ENCODE peak calls at places on chromosomes 12 and 14, in six cellular contexts. H, S, C, T, X and D are unnamed samples.

GRCh38 chr12:67069451-67070306 is 199.5 kb upstream of the CAND1 start:
- DNase-seq in S (no peak), T (no peak), X (peak), H (peak), C (no peak), D (no peak)

GRCh38 chr14:75267141-75267601 is 11.5 kb upstream of the FOS start:
- DNase-seq in H (no peak), S (no peak), C (no peak), X (no peak), T (no peak), D (peak)

GRCh38 chr12:111284709-111285108 is 84.2 kb downstream of the PHETA1 start:
- DNase-seq in T (no peak), S (no peak), C (no peak), X (no peak), H (no peak), D (no peak)

GRCh38 chr12:63882844-63883243 is 38.3 kb downstream of the SRGAP1 start:
- DNase-seq in C (no peak), S (no peak), X (no peak), H (no peak), T (peak), D (no peak)

GRCh38 chr14:49203676-49204075 is 382.5 kb downstream of the RPS29 start:
- DNase-seq in S (no peak), T (no peak), C (no peak), X (no peak), H (no peak), D (no peak)

GRCh38 chr12:96981053-96981452 is 74.0 kb downstream of the NEDD1 start:
- DNase-seq in T (peak), X (no peak), H (peak), C (no peak), S (no peak), D (peak)

GRCh38 chr12:125140239-125140917 is 75.1 kb downstream of the AACS start:
- DNase-seq in S (no peak), X (no peak), T (peak), C (no peak), H (no peak), D (peak)

GRCh38 chr12:126663304-126664094 is 1598.3 kb downstream of the AACS start:
- DNase-seq in X (no peak), S (no peak), T (peak), C (no peak), H (peak), D (no peak)

GRCh38 chr12:104573-105081 is 38.1 kb downstream of the IQSEC3 start:
- DNase-seq in H (no peak), C (no peak), X (no peak), T (no peak), S (no peak), D (no peak)

GRCh38 chr14:104246401-104247335 is 108.3 kb downstream of the KIF26A start:
- DNase-seq in X (no peak), S (no peak), T (no peak), C (no peak), H (no peak), D (no peak)

GRCh38 chr14:80621701-80622100 is 319.8 kb downstream of the CEP128 start:
- DNase-seq in C (no peak), T (peak), H (peak), S (no peak), X (no peak), D (peak)

GRCh38 chr12:88248606-88249005 is 106.5 kb downstream of the TMTC3 start:
- DNase-seq in T (no peak), H (no peak), C (no peak), X (no peak), S (no peak), D (no peak)

GRCh38 chr14:60647081-60647836 is 2.0 kb downstream of the SIX1 start:
- DNase-seq in S (no peak), H (peak), X (no peak), T (peak), C (no peak), D (peak)

GRCh38 chr14:92733007-92733406 is 15.4 kb downstream of the LGMN start:
- DNase-seq in H (no peak), X (no peak), S (no peak), C (no peak), T (no peak), D (no peak)

GRCh38 chr12:125259525-125259924 is 194.3 kb downstream of the AACS start:
- DNase-seq in T (no peak), S (no peak), C (no peak), X (no peak), H (no peak), D (no peak)

GRCh38 chr12:27969011-27969900 is 3.3 kb downstream of the PTHLH start:
- DNase-seq in C (no peak), X (no peak), S (no peak), T (peak), H (no peak), D (no peak)

GRCh38 chr14:74142523-74142922 is 57.8 kb downstream of the LIN52 start:
- DNase-seq in H (no peak), C (no peak), X (no peak), T (no peak), S (no peak), D (no peak)

GRCh38 chr12:101855364-101855884 is 22.0 kb upstream of the DRAM1 start:
- DNase-seq in X (no peak), T (peak), S (no peak), C (no peak), H (peak), D (peak)

GRCh38 chr12:130161261-130162231 is 718 bp upstream of the FZD10 start:
- DNase-seq in T (peak), C (no peak), H (no peak), S (no peak), X (no peak), D (no peak)

GRCh38 chr14:99790978-99791376 is 2.2 kb upstream of the EML1 start:
- DNase-seq in H (peak), S (no peak), C (peak), X (no peak), T (no peak), D (no peak)

GRCh38 chr14:55540847-55541773 is 38.9 kb upstream of the KTN1 start:
- DNase-seq in T (peak), S (no peak), H (peak), C (no peak), X (no peak), D (no peak)

GRCh38 chr12:16607895-16608294 is 1.9 kb upstream of the LMO3 start:
- DNase-seq in T (no peak), X (no peak), H (no peak), S (no peak), C (no peak), D (no peak)

GRCh38 chr14:36505193-36505815 is 14.7 kb downstream of the NKX2-1 start:
- DNase-seq in C (no peak), X (no peak), H (no peak), T (no peak), S (no peak), D (no peak)

GRCh38 chr14:84541008-84541407 is 988.9 kb upstream of the FLRT2 start:
- DNase-seq in S (no peak), C (no peak), H (no peak), X (no peak), T (no peak), D (no peak)

GRCh38 chr12:1635656-1636055 is 6.6 kb downstream of the WNT5B start:
- DNase-seq in T (no peak), S (no peak), C (no peak), H (no peak), X (no peak), D (no peak)

GRCh38 chr12:105331805-105332251 is 1.3 kb downstream of the C12orf75 start:
- DNase-seq in H (no peak), X (peak), S (no peak), C (no peak), T (no peak), D (no peak)

GRCh38 chr12:26226629-26227375 is 31.4 kb downstream of the SSPN start:
- DNase-seq in C (no peak), X (no peak), S (peak), T (no peak), H (peak), D (peak)

GRCh38 chr14:30214456-30215090 is 286.9 kb upstream of the PRKD1 start:
- DNase-seq in H (peak), C (no peak), T (peak), X (no peak), S (no peak), D (peak)

GRCh38 chr12:77995436-77996167 is 164.9 kb downstream of the NAV3 start:
- DNase-seq in X (no peak), S (no peak), H (peak), C (no peak), T (peak), D (peak)

GRCh38 chr12:111428728-111429175 is 23.0 kb downstream of the SH2B3 start:
- DNase-seq in H (no peak), X (peak), T (no peak), C (no peak), S (no peak), D (no peak)

GRCh38 chr12:11978985-11979384 is 91.8 kb upstream of the BCL2L14 start:
- DNase-seq in S (no peak), T (peak), H (peak), X (no peak), C (no peak), D (no peak)

DNA sequence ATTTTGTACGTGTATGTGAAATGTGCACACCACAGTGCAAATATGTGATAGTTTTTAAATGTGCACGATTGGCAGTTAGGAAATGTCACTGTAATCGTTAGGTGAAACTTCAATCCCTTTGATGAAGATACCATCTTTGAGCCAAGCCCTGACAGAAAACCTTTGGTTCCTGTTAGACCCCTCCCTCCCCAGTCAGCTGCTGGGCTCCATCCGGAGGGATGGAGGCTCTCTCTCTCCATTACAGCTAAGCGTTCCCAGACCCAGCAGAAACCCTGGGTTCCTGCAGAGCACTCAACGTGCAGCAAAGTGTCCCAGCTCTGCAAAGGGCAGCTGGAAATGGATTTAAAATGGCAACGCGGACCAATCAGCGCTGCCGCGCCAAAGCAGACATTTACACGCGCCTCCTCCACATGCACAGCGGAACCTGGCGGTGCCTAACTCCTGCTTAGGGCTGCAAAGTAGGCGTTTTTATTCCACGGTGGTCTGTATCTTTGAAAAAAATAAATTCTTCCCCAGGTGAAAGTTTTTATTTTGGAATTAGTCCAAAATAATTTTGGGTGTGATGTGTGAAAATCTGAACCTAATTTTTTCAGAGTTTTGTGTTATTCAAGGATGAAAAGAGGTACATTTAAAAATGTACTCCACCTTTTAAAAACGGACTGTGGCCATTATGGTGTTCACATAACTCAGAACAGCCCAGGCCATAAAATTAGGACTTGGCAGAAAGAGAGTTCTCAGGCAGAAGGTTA is 1.4 kb upstream of the HMGA2 start:
- DNase-seq in H (peak), T (peak), C (no peak), X (no peak), S (no peak), D (no peak)
- H3K4me3 ChIP-seq in H (peak), T (peak), C (no peak), X (no peak), S (peak), D (peak)

DNA sequence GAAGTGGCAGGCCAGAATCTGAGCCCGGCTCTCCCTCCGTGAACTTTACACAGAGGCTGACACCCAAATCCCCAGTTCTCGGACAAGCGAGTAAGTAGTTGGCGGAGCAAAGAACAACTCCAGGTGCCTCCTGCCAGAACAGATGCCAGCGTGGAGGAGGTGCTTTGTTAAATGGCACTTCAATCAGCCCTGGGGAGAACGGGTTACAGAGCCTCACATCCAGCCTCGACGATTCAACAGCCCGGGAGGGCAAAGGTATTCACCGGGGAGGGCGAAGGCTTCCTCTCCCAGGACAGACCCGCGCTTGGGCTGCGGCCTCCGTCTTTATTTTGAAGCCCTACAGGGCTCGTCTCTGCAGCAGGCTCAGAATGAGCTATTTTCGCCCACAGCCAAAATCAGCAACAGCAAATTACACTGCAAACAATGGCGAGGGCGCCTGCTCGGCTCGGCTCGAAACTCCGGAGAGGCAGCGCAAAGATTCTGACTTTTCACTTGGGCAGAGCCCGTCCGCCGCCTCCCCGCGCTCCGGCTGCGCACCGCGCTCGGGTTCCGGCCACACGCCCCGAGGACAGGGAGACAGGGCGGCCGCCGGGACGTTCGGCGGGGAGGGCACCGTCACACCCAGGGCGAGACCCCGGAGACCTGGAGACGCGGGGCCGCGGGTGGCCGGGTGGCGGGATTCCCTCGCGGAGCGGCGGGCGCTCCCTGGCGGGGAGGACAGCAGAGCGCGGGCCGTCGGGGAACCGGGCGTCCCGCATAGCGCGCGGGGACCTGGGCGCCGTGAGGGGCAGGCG is 811 bp downstream of the TMCC3 start:
- DNase-seq in H (peak), T (peak), C (peak), S (peak), X (peak), D (peak)
- TF ChIP-seq CTCF in H (peak), T (no peak), C (no peak), S (peak), X (no peak), D (no peak)

GRCh38 chr12:69475237-69475984 is 5.2 kb downstream of the FRS2 start:
- DNase-seq in C (no peak), X (no peak), T (peak), S (no peak), H (no peak), D (peak)
- H3K4me3 ChIP-seq in C (no peak), X (no peak), T (no peak), S (peak), H (no peak), D (peak)

DNA sequence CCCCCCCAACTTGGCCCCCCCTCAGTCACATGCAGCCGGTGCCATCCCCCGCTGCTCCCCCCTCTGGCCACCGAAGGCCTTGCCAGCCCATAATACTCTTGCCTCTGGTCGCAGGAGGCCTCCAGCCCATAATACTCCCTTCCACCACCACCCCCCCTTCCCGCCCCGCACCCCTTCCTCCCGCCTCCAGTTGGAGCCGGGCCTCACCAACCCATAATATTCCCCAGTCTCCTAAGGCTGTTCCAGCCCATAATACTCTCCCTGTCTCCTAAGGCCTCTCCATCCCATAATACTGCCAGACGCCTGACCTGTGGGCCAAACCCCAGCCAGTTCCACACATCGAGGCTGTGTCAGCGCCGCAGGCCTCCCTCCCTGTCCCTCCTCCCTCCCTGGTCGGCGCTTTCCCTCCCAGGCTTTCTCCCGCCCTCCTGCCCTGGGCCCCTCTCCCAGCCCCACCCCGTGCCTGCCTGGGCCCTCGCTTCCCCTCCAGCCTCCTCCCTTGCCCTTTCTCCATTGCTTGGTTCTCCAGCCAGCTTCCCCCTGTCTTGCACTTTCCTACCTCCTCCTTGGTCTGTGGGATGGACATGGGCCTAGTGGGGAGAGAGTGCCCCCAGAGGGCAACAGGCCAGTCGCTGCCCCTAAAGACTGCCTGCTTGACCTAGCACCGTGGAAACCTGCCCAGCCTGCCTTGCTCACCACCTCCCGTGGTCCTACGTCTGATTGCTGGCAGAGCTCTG is 6.8 kb upstream of the CHD4 start:
- DNase-seq in H (peak), C (peak), X (peak), S (peak), T (peak), D (peak)
- TF ChIP-seq CTCF in H (no peak), C (peak), X (no peak), S (no peak), T (no peak), D (peak)

GRCh38 chr14:89616425-89617141 is 199.6 kb upstream of the FOXN3 start:
- DNase-seq in S (no peak), T (peak), X (peak), C (no peak), H (no peak), D (peak)
- H3K4me3 ChIP-seq in S (peak), T (no peak), X (peak), C (no peak), H (no peak), D (no peak)

GRCh38 chr12:32895688-32896437 is 714 bp downstream of the PKP2 start:
- DNase-seq in H (peak), X (no peak), C (peak), T (no peak), S (no peak), D (no peak)
- TF ChIP-seq CTCF in H (peak), X (no peak), C (no peak), T (no peak), S (no peak), D (no peak)

DNA sequence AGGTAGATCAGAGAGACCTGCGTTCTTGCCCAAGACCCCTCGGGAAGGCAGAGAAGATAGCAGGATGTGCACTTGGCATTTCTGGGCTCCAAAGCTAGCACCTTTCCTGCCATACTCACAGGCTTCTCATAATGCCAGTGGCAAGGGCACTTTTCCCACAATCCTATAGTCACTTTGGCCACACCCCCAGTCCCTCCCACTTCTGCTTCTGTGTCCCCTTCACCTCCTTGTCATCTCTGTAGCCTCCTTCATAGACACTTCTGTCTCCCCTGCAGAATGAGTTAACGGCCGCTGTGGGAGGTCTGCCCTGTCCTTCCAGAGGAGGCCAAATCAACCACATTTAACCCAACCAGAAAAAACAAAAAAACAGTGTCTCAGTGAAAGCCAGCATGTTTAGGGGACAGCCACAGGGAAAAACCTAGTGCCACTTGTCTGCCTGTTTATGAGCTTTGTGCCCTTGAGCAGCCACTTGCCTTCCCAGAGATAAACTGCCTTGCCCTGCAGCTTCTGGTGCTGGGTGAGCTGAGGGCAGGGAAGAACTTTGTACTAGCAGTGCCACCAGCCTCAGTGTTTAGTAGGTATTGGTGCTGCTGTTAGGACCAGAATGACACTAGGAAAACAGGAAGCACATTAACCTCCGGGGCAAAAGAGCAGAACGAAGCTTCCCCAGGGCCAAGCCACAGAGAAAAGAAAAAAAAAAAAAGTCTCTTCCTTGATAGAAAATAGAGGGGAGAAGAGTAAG is 193.0 kb upstream of the PWP1 start:
- DNase-seq in C (no peak), S (no peak), H (no peak), T (no peak), X (no peak), D (no peak)
- H3K4me3 ChIP-seq in C (no peak), S (no peak), H (no peak), T (no peak), X (no peak), D (no peak)

GRCh38 chr12:95963104-95963503 is 20.0 kb downstream of the AMDHD1 start:
- DNase-seq in H (no peak), C (no peak), S (no peak), X (no peak), T (no peak), D (no peak)
- TF ChIP-seq CTCF in H (peak), C (no peak), S (no peak), X (no peak), T (no peak), D (peak)